ENCODE peak calls at places on chromosomes 1 and 21, in four cellular contexts. One of them, this sample, is unnamed.

GRCh38 chr1:53643881-53644390 is 95.0 kb downstream of the GLIS1 start:
- DNase-seq in AG04449: no peak
- DNase-seq in AG10803: no peak
- DNase-seq in astrocyte of the spinal cord: no peak
- DNase-seq in this sample: no peak

GRCh38 chr1:2228157-2228594 is at the start of gene SKI:
- DNase-seq in astrocyte of the spinal cord: no peak
- DNase-seq in AG04449: no peak
- DNase-seq in AG10803: no peak
- DNase-seq in this sample: no peak

GRCh38 chr1:215521279-215521678 is 45.8 kb upstream of the KCTD3 start:
- DNase-seq in astrocyte of the spinal cord: no peak
- DNase-seq in AG10803: no peak
- DNase-seq in AG04449: no peak
- DNase-seq in this sample: no peak

GRCh38 chr1:221845650-221846371 is 103.9 kb upstream of the DUSP10 start:
- DNase-seq in AG04449: no peak
- DNase-seq in AG10803: peak; percentile 65
- DNase-seq in astrocyte of the spinal cord: peak; percentile 94
- DNase-seq in this sample: no peak

GRCh38 chr1:229237320-229237719 is 33.6 kb upstream of the RAB4A start:
- DNase-seq in AG04449: no peak
- DNase-seq in AG10803: no peak
- DNase-seq in astrocyte of the spinal cord: no peak
- DNase-seq in this sample: no peak

GRCh38 chr21:33892853-33893252 is 22.8 kb downstream of the ATP5PO start:
- DNase-seq in astrocyte of the spinal cord: no peak
- DNase-seq in AG10803: no peak
- DNase-seq in AG04449: no peak
- DNase-seq in this sample: no peak

GRCh38 chr1:232249834-232250233 is 380.1 kb downstream of the SIPA1L2 start:
- DNase-seq in AG10803: no peak
- DNase-seq in AG04449: no peak
- DNase-seq in astrocyte of the spinal cord: no peak
- DNase-seq in this sample: no peak

GRCh38 chr1:214473392-214473791 is 78.0 kb downstream of the PTPN14 start:
- DNase-seq in AG10803: peak; percentile 90
- DNase-seq in astrocyte of the spinal cord: peak; percentile 35
- DNase-seq in AG04449: no peak
- DNase-seq in this sample: peak; percentile 34

GRCh38 chr1:162088281-162088969 is 18.9 kb downstream of the NOS1AP start:
- DNase-seq in AG10803: no peak
- DNase-seq in astrocyte of the spinal cord: peak; percentile 18
- DNase-seq in AG04449: no peak
- DNase-seq in this sample: no peak

GRCh38 chr21:46661211-46661625 is 25.7 kb downstream of the PRMT2 start:
- DNase-seq in astrocyte of the spinal cord: peak; percentile 82
- DNase-seq in AG10803: peak; percentile 85
- DNase-seq in AG04449: peak; percentile 21
- DNase-seq in this sample: peak; percentile 43

GRCh38 chr1:108852141-108852540 is 4.8 kb downstream of the AKNAD1 start:
- DNase-seq in AG10803: peak; percentile 39
- DNase-seq in AG04449: no peak
- DNase-seq in astrocyte of the spinal cord: no peak
- DNase-seq in this sample: no peak

GRCh38 chr1:32891241-32891570 is 4.9 kb downstream of the HPCA start:
- DNase-seq in AG10803: no peak
- DNase-seq in AG04449: no peak
- DNase-seq in astrocyte of the spinal cord: no peak
- DNase-seq in this sample: no peak

GRCh38 chr1:24866211-24867063 is 63.6 kb downstream of the RUNX3 start:
- DNase-seq in AG04449: no peak
- DNase-seq in astrocyte of the spinal cord: no peak
- DNase-seq in AG10803: no peak
- DNase-seq in this sample: no peak

GRCh38 chr1:8733463-8733862 is 84.0 kb downstream of the RERE start:
- DNase-seq in AG04449: no peak
- DNase-seq in AG10803: no peak
- DNase-seq in astrocyte of the spinal cord: no peak
- DNase-seq in this sample: no peak

GRCh38 chr1:47013239-47013638 is 10.2 kb upstream of the CYP4X1 start:
- DNase-seq in AG10803: no peak
- DNase-seq in astrocyte of the spinal cord: peak; percentile 9
- DNase-seq in AG04449: no peak
- DNase-seq in this sample: no peak

GRCh38 chr1:156387899-156388813 is 19.1 kb downstream of the RHBG start:
- DNase-seq in AG10803: no peak
- DNase-seq in AG04449: no peak
- DNase-seq in astrocyte of the spinal cord: no peak
- DNase-seq in this sample: no peak

GRCh38 chr1:16206547-16207317 is 5.7 kb downstream of the ARHGEF19 start:
- DNase-seq in astrocyte of the spinal cord: peak; percentile 99
- DNase-seq in AG04449: peak; percentile 89
- DNase-seq in AG10803: peak; percentile 98
- DNase-seq in this sample: peak; percentile 94

GRCh38 chr1:35807614-35808375 is at the start of gene AGO4:
- DNase-seq in AG04449: no peak
- DNase-seq in astrocyte of the spinal cord: peak; percentile 18
- DNase-seq in AG10803: peak; percentile 39
- DNase-seq in this sample: no peak

GRCh38 chr21:36385909-36386642 is 884 bp downstream of the CHAF1B start:
- DNase-seq in astrocyte of the spinal cord: no peak
- DNase-seq in AG04449: no peak
- DNase-seq in AG10803: peak; percentile 23
- DNase-seq in this sample: no peak

GRCh38 chr1:31984419-31985347 is 29.0 kb upstream of the KHDRBS1 start:
- DNase-seq in AG04449: no peak
- DNase-seq in astrocyte of the spinal cord: peak; percentile 57
- DNase-seq in AG10803: peak; percentile 36
- DNase-seq in this sample: no peak

GRCh38 chr1:236142358-236143103 is at the start of gene GPR137B:
- DNase-seq in AG04449: no peak
- DNase-seq in AG10803: peak; percentile 40
- DNase-seq in astrocyte of the spinal cord: peak; percentile 39
- DNase-seq in this sample: no peak
- H3K4me3 ChIP-seq in AG04449: peak within 1 kb of the TSS; percentile 77
- H3K4me3 ChIP-seq in AG10803: peak within 1 kb of the TSS; percentile 80
- H3K4me3 ChIP-seq in astrocyte of the spinal cord: peak within 1 kb of the TSS; percentile 70
- H3K4me3 ChIP-seq in this sample: peak within 1 kb of the TSS; percentile 71

GRCh38 chr1:27600500-27601175 is 3.3 kb downstream of the AHDC1 start:
- DNase-seq in AG10803: no peak
- DNase-seq in astrocyte of the spinal cord: no peak
- DNase-seq in AG04449: no peak
- DNase-seq in this sample: no peak
- TF ChIP-seq CTCF in AG10803: no peak
- TF ChIP-seq CTCF in astrocyte of the spinal cord: peak; percentile 21
- TF ChIP-seq CTCF in AG04449: no peak
- TF ChIP-seq CTCF in this sample: no peak

GRCh38 chr1:198165927-198166647 is 9.3 kb downstream of the NEK7 start:
- DNase-seq in astrocyte of the spinal cord: no peak
- DNase-seq in AG10803: no peak
- DNase-seq in AG04449: no peak
- DNase-seq in this sample: no peak
- H3K4me3 ChIP-seq in astrocyte of the spinal cord: no peak overlapping the region
- H3K4me3 ChIP-seq in AG10803: no peak overlapping the region
- H3K4me3 ChIP-seq in AG04449: no peak overlapping the region
- H3K4me3 ChIP-seq in this sample: no peak overlapping the region

GRCh38 chr1:151137789-151138188 is 8.6 kb downstream of the SEMA6C start:
- DNase-seq in AG04449: no peak
- DNase-seq in astrocyte of the spinal cord: no peak
- DNase-seq in AG10803: no peak
- DNase-seq in this sample: no peak

GRCh38 chr1:151134396-151134795 is 12.0 kb downstream of the SEMA6C start:
- DNase-seq in AG10803: no peak
- DNase-seq in astrocyte of the spinal cord: no peak
- DNase-seq in AG04449: no peak
- DNase-seq in this sample: no peak

GRCh38 chr1:151134991-151135390 is 11.4 kb downstream of the SEMA6C start:
- DNase-seq in AG10803: no peak
- DNase-seq in astrocyte of the spinal cord: no peak
- DNase-seq in AG04449: no peak
- DNase-seq in this sample: no peak

GRCh38 chr1:151133339-151133761 is 13.1 kb downstream of the SEMA6C start:
- DNase-seq in AG10803: no peak
- DNase-seq in astrocyte of the spinal cord: no peak
- DNase-seq in AG04449: no peak
- DNase-seq in this sample: no peak

DNA sequence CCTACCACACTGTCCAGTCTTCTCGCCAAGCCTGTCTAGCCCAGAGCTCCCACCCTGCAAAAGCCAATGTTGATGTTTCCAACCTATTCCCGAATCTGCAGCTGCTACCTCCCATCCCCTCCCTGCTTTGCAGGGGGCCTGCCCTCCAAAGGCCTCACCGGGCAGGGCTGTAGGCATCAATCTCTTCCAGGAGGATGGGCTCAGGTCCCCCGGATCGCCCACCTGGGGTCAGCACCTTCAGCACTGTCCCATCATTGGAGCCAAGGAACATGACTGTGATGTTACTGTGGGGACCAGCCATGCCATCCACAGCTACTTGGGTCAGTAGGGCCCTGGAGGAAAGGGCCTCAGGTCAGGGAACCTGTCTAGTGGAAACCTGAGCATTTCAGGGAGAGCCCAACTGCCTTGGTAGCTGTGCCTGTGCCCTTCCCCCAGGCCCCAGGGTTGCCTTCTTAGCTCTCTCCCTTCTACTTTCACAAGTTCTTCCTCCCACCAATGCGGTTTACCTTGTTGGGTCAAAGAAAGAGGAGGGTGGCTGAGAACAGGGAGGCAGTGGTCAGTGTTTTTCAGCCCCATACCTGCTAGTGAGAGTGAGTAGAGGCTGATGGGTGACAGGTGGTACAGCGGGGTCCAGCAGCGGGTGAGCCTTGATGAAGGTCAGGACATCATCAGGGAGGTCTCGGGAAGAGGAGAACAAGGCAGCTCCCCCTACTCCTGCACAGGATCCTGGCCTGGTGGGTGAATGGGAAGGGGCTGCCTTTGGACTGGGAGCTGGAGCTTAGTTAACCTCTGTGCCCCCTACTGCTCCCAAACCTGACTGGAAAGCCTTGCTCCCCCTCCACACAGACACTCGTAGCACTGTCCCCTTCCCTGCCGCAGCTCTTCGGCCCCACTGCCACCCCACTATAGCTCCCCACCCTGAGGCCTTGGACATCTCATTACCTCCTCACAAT is 10.7 kb downstream of the SEMA6C start:
- DNase-seq in AG04449: no peak
- DNase-seq in astrocyte of the spinal cord: no peak
- DNase-seq in AG10803: no peak
- DNase-seq in this sample: no peak
- TF ChIP-seq CTCF in AG04449: no peak
- TF ChIP-seq CTCF in astrocyte of the spinal cord: no peak
- TF ChIP-seq CTCF in AG10803: no peak
- TF ChIP-seq CTCF in this sample: no peak

GRCh38 chr1:93905734-93906133 is 3.5 kb downstream of the GCLM start:
- DNase-seq in AG04449: no peak
- DNase-seq in AG10803: peak; percentile 76
- DNase-seq in astrocyte of the spinal cord: no peak
- DNase-seq in this sample: no peak

GRCh38 chr1:93905051-93905450 is 4.2 kb downstream of the GCLM start:
- DNase-seq in astrocyte of the spinal cord: no peak
- DNase-seq in AG04449: no peak
- DNase-seq in AG10803: no peak
- DNase-seq in this sample: no peak

GRCh38 chr1:93907718-93908117 is 1.5 kb downstream of the GCLM start:
- DNase-seq in AG10803: peak; percentile 54
- DNase-seq in astrocyte of the spinal cord: peak; percentile 66
- DNase-seq in AG04449: no peak
- DNase-seq in this sample: peak; percentile 16

GRCh38 chr1:93908394-93909145 is 660 bp downstream of the GCLM start:
- DNase-seq in AG04449: no peak
- DNase-seq in AG10803: no peak
- DNase-seq in astrocyte of the spinal cord: no peak
- DNase-seq in this sample: no peak

GRCh38 chr1:93906480-93906879 is 2.8 kb downstream of the GCLM start:
- DNase-seq in AG10803: no peak
- DNase-seq in astrocyte of the spinal cord: no peak
- DNase-seq in AG04449: no peak
- DNase-seq in this sample: no peak
- H3K4me3 ChIP-seq in AG10803: peak overlapping the region; percentile 96
- H3K4me3 ChIP-seq in astrocyte of the spinal cord: no peak overlapping the region
- H3K4me3 ChIP-seq in AG04449: no peak overlapping the region
- H3K4me3 ChIP-seq in this sample: no peak overlapping the region

DNA sequence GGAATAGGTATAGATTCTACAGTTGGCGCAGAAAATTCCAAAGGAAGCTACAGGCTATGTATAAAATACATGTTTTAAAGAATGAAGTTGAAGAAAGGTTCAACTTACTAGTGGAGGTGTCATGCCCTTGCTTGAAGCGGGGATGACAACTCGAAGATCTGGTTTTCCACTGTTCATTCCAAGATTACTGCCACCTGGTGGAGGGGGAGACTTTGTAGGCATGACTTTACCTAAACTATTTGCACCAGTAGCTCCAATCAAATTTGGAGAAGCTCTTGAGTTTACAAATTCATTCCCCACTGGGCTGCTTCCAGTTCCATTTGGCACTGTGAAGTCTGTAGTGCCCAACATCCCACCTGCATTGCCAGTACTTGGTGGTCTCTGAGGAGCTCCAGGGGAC is 81.7 kb downstream of the AXDND1 start:
- DNase-seq in AG10803: peak; percentile 9
- DNase-seq in astrocyte of the spinal cord: no peak
- DNase-seq in AG04449: no peak
- DNase-seq in this sample: no peak
- TF ChIP-seq CTCF in AG10803: peak; percentile 26
- TF ChIP-seq CTCF in astrocyte of the spinal cord: no peak
- TF ChIP-seq CTCF in AG04449: peak; percentile 10
- TF ChIP-seq CTCF in this sample: peak; percentile 31

GRCh38 chr1:116764906-116765862 is 11.0 kb downstream of the CD2 start:
- DNase-seq in astrocyte of the spinal cord: no peak
- DNase-seq in AG04449: no peak
- DNase-seq in AG10803: no peak
- DNase-seq in this sample: no peak
- H3K4me3 ChIP-seq in astrocyte of the spinal cord: no peak overlapping the region
- H3K4me3 ChIP-seq in AG04449: no peak overlapping the region
- H3K4me3 ChIP-seq in AG10803: no peak overlapping the region
- H3K4me3 ChIP-seq in this sample: no peak overlapping the region

DNA sequence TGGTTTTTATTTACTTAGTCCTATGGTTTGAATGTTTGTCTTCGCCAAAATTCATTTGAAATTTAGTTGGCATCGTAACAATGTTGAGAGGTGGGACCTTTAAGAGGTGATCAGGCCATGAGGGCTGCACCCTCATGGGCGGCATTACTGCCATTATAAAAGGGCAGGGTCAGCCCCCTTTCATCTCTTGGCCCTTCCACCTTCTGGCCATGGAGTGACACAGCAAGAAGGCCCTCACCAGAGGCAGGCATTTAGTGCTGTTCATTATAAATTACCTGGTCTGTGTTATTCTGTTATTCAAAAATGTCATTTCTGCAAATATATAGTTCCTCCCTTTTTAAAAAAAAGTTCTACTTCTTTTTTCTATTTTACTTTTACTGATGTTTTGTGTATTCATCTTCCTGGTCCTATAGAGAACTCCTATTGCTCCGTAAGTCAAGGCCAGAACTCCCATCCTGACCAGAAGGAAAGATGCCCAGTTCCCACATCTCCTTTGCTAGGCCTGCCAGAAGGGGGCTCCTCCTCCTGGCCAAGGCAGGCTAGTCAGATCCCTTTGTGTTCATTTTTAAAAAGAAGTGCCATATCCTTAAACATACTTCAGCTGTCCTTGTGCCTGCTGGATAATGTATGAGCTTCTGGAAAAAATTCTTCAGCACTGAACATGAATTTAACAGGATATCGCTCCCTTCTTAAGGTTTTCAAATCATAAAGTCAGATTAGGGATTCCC is 10.0 kb upstream of the LBR start:
- DNase-seq in AG10803: no peak
- DNase-seq in astrocyte of the spinal cord: peak; percentile 38
- DNase-seq in AG04449: no peak
- DNase-seq in this sample: no peak
- TF ChIP-seq CTCF in AG10803: peak; percentile 50
- TF ChIP-seq CTCF in astrocyte of the spinal cord: peak; percentile 73
- TF ChIP-seq CTCF in AG04449: peak; percentile 67
- TF ChIP-seq CTCF in this sample: peak; percentile 63